ENCODE peak calls at places on chromosomes 5 and 9, in seven cellular contexts. G is activated CD4-positive, alpha-beta T cell treated with anti-CD3 and anti-CD28 coated beads for 36 hours; E is iPS DF 19.7; T is NCI-H774; P is mucosa of descending colon; J is fibroblast of the conjunctiva; O is T-helper 1 cell. C is an unnamed sample.

GRCh38 chr5:128498844-128499455 is 39.1 kb downstream of the FBN2 start:
- DNase-seq in P (no peak), O (no peak), E (no peak), J (peak; percentile 71), G (no peak), T (no peak), C (peak; percentile 70)

GRCh38 chr5:158884827-158885512 is 214.7 kb downstream of the EBF1 start:
- DNase-seq in T (no peak), G (no peak), O (no peak), E (no peak), P (no peak), J (no peak), C (no peak)

GRCh38 chr5:167561796-167562195 is 729.6 kb upstream of the WWC1 start:
- DNase-seq in O (no peak), P (no peak), G (no peak), T (no peak), E (no peak), J (no peak), C (no peak)

GRCh38 chr5:92581249-92581648 is 999.8 kb downstream of the NR2F1-AS1 start:
- DNase-seq in G (no peak), J (no peak), P (no peak), E (no peak), T (no peak), O (no peak), C (peak; percentile 3)

GRCh38 chr5:65034782-65035181 is 266.1 kb downstream of the CWC27 start:
- DNase-seq in O (no peak), P (peak; percentile 57), G (no peak), E (no peak), T (no peak), J (no peak), C (no peak)

GRCh38 chr9:133883356-133883755 is 108.8 kb downstream of the VAV2 start:
- DNase-seq in P (no peak), J (no peak), G (no peak), E (no peak), O (no peak), T (peak; percentile 8), C (no peak)

GRCh38 chr9:98942906-98943681 is 613 bp upstream of the COL15A1 start:
- DNase-seq in G (no peak), O (no peak), E (no peak), J (no peak), T (no peak), P (no peak), C (no peak)

GRCh38 chr9:122370869-122371467 is at the start of gene PTGS1:
- DNase-seq in J (no peak), E (no peak), P (peak; percentile 79), O (no peak), T (peak; percentile 6), G (peak; percentile 19), C (no peak)

GRCh38 chr9:3495850-3496249 is 30.0 kb downstream of the RFX3 start:
- DNase-seq in E (no peak), J (no peak), T (no peak), P (no peak), G (no peak), O (no peak), C (no peak)

GRCh38 chr9:81411961-81412360 is 277.4 kb downstream of the TLE1 start:
- DNase-seq in T (no peak), E (no peak), J (no peak), O (no peak), P (no peak), G (no peak), C (no peak)

GRCh38 chr5:172881691-172882370 is 47.8 kb downstream of the ERGIC1 start:
- DNase-seq in G (peak; percentile 14), O (no peak), E (no peak), P (no peak), J (no peak), T (no peak), C (peak; percentile 61)

GRCh38 chr5:150438873-150439546 is 10.5 kb downstream of the RPS14 start:
- DNase-seq in T (no peak), P (no peak), G (no peak), E (no peak), O (no peak), J (no peak), C (peak; percentile 42)

GRCh38 chr5:79849061-79849460 is 142.0 kb downstream of the MTX3 start:
- DNase-seq in J (no peak), T (no peak), P (no peak), G (no peak), O (no peak), E (no peak), C (no peak)

GRCh38 chr5:76724871-76725270 is 8.9 kb downstream of the F2R start:
- DNase-seq in T (no peak), J (no peak), E (no peak), G (no peak), P (no peak), O (no peak), C (no peak)

GRCh38 chr5:50953290-50953689 is 286.9 kb downstream of the PARP8 start:
- DNase-seq in E (no peak), P (no peak), G (no peak), T (no peak), O (no peak), J (no peak), C (no peak)

GRCh38 chr5:75681125-75681830 is 36.0 kb downstream of the POC5 start:
- DNase-seq in P (no peak), E (no peak), O (no peak), J (peak; percentile 32), G (no peak), T (peak; percentile 47), C (peak; percentile 64)

GRCh38 chr9:88682431-88682831 is 147.5 kb downstream of the NXNL2 start:
- DNase-seq in G (no peak), O (no peak), E (no peak), P (no peak), T (no peak), J (no peak), C (peak; percentile 87)

GRCh38 chr5:40540301-40540700 is 139.4 kb upstream of the PTGER4 start:
- DNase-seq in O (no peak), G (no peak), E (no peak), T (no peak), J (no peak), P (no peak), C (no peak)

GRCh38 chr5:5474961-5475360 is 52.5 kb downstream of the ICE1 start:
- DNase-seq in O (no peak), T (no peak), J (no peak), G (no peak), P (no peak), E (no peak), C (no peak)

GRCh38 chr5:41790038-41790776 is 80.0 kb downstream of the OXCT1 start:
- DNase-seq in O (no peak), T (no peak), P (no peak), J (peak; percentile 61), E (no peak), G (no peak), C (no peak)

GRCh38 chr9:132914924-132915323 is 29.5 kb downstream of the TSC1 start:
- DNase-seq in J (no peak), P (no peak), O (no peak), E (no peak), G (no peak), T (no peak), C (no peak)

GRCh38 chr5:71645030-71645429 is 57.9 kb downstream of the MCCC2 start:
- DNase-seq in E (no peak), G (no peak), P (no peak), O (no peak), J (no peak), T (no peak), C (peak; percentile 3)

GRCh38 chr9:95864852-95865580 is 10.5 kb upstream of the ERCC6L2 start:
- DNase-seq in O (no peak), T (no peak), E (no peak), G (no peak), P (no peak), J (no peak), C (no peak)

GRCh38 chr5:9423611-9424010 is 122.3 kb downstream of the SEMA5A start:
- DNase-seq in G (no peak), P (no peak), O (no peak), E (no peak), T (no peak), J (no peak), C (no peak)

GRCh38 chr9:8802242-8802641 is 1002.7 kb upstream of the DMAC1 start:
- DNase-seq in J (no peak), E (no peak), O (no peak), G (no peak), P (no peak), T (no peak), C (no peak)

GRCh38 chr9:80968611-80969010 is 720.7 kb downstream of the TLE1 start:
- DNase-seq in E (no peak), T (no peak), G (no peak), J (peak; percentile 17), P (no peak), O (no peak), C (peak; percentile 93)

GRCh38 chr5:16931334-16932110 is 4.6 kb downstream of the MYO10 start:
- DNase-seq in G (no peak), E (no peak), T (peak; percentile 89), P (peak; percentile 86), O (no peak), J (no peak), C (no peak)

C was measured in amniotic epithelial cell.